ENCODE peak calls at places on chromosomes 3 and 15, in nine cellular contexts. D is stomach; B is HepG2; M is heart right ventricle; N is body of pancreas; Y is AG04450; R is right lobe of liver; W is heart left ventricle; P is CD8-positive, alpha-beta memory T cell. H is an unnamed sample.
A peak's percentile ranks its signal among the peaks of the same experiment; 100 is the strongest.

GRCh38 chr3:186382217-186382885 is 20.3 kb upstream of the DGKG start:
- DNase-seq in D (no peak), B (no peak), M (no peak), N (no peak), Y (no peak), R (no peak), W (no peak), P (no peak), H (no peak)

GRCh38 chr3:62036726-62037125 is 336.6 kb downstream of the FEZF2 start:
- DNase-seq in D (no peak), B (no peak), M (no peak), N (no peak), Y (no peak), R (no peak), W (no peak), P (no peak), H (no peak)

GRCh38 chr3:29057326-29057725 is 223.5 kb upstream of the RBMS3 start:
- DNase-seq in D (no peak), B (no peak), M (no peak), N (no peak), Y (peak; percentile 39), R (no peak), W (no peak), P (no peak), H (no peak)

GRCh38 chr15:68699881-68700394 is 120.8 kb downstream of the ANP32A start:
- DNase-seq in D (no peak), B (no peak), M (peak; percentile 47), N (no peak), Y (no peak), R (no peak), W (peak; percentile 60), P (no peak), H (no peak)

GRCh38 chr3:10263549-10264363 is 15.5 kb downstream of the TATDN2 start:
- DNase-seq in D (no peak), B (no peak), M (no peak), N (peak; percentile 36), Y (no peak), R (no peak), W (no peak), P (peak; percentile 49), H (peak; percentile 76)

GRCh38 chr15:29461877-29462276 is 192.3 kb upstream of the NSMCE3 start:
- DNase-seq in D (no peak), B (no peak), M (no peak), N (no peak), Y (no peak), R (no peak), W (no peak), P (no peak), H (no peak)

GRCh38 chr3:71063768-71064287 is 519.7 kb downstream of the FOXP1 start:
- DNase-seq in D (no peak), B (peak; percentile 49), M (peak; percentile 30), N (peak; percentile 40), Y (no peak), R (peak; percentile 40), W (peak; percentile 43), P (no peak), H (no peak)

GRCh38 chr3:58536501-58537411 is at the start of gene ACOX2:
- DNase-seq in D (peak; percentile 48), B (no peak), M (peak; percentile 74), N (peak; percentile 73), Y (no peak), R (peak; percentile 73), W (peak; percentile 89), P (no peak), H (no peak)

GRCh38 chr3:183555541-183556081 is at the start of gene KLHL6:
- DNase-seq in D (peak; percentile 40), B (no peak), M (peak; percentile 25), N (peak; percentile 50), Y (no peak), R (peak; percentile 58), W (peak; percentile 54), P (peak; percentile 51), H (peak; percentile 76)

GRCh38 chr15:58931985-58932384 is 1.5 kb downstream of the SLTM start:
- DNase-seq in D (peak; percentile 46), B (peak; percentile 9), M (no peak), N (peak; percentile 60), Y (no peak), R (no peak), W (no peak), P (no peak), H (no peak)

GRCh38 chr3:154799801-154800200 is 280.3 kb upstream of the MME start:
- DNase-seq in D (no peak), B (no peak), M (no peak), N (no peak), Y (no peak), R (no peak), W (no peak), P (no peak), H (no peak)

GRCh38 chr15:32722126-32722525 is 4.3 kb downstream of the GREM1 start:
- DNase-seq in D (no peak), B (no peak), M (no peak), N (no peak), Y (no peak), R (no peak), W (no peak), P (no peak), H (no peak)

GRCh38 chr3:169146112-169146665 is 517.3 kb downstream of the MECOM start:
- DNase-seq in D (peak; percentile 73), B (no peak), M (peak; percentile 68), N (peak; percentile 68), Y (no peak), R (peak; percentile 48), W (peak; percentile 55), P (no peak), H (no peak)
- H3K27me3 ChIP-seq in D (no peaks in the 10 kb centered on the region), B (peaks cover 33% of the 10 kb centered on the region), M (peaks cover 86% of the 10 kb centered on the region), N (peaks cover 2% of the 10 kb centered on the region), Y (no peaks in the 10 kb centered on the region), R (peaks cover 10% of the 10 kb centered on the region), W (no peaks in the 10 kb centered on the region), P (peaks cover 22% of the 10 kb centered on the region), H (peaks cover 30% of the 10 kb centered on the region)

DNA sequence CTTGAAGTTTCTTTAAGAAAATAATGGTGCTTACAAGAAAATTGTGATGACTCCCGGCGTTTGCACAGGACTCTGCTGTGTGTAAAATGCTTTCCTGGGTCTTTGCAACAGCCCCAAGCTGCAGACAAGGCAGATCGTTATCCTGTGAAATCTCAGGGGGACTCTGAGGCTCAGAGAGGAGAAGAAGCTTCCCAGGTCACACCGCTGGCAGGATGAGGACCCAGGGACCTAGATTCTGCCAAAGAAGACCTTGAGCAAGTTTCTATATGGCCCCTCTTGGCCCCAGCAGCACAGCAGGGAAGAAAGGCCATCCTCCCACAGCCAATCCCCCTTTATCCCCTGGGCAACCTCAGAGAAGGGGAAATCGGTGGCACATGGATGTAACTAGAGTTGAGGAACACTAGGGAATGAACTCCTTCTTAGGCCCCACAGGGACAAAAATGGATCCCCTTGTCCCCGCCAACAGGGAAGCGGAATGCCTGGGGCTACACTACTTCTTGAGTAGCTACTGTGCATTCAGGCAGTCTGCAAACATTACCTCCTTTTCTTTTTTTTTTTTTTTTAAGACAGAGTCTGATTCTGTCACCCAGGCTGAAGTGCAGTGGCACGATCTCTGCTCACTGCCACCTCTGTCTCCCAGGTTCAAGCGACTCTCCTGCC is 72.8 kb downstream of the CPN2 start:
- DNase-seq in D (no peak), B (no peak), M (no peak), N (no peak), Y (no peak), R (no peak), W (peak; percentile 26), P (no peak), H (no peak)
- H3K27ac ChIP-seq in D (peak overlapping the region; percentile 16), B (no peak overlapping the region), M (no peak overlapping the region), N (no peak overlapping the region), Y (no peak overlapping the region), R (peak overlapping the region; percentile 32), W (peak overlapping the region; percentile 8), P (no peak overlapping the region), H (no peak overlapping the region)

GRCh38 chr15:37099321-37100108 is 834 bp downstream of the MEIS2 start:
- DNase-seq in D (no peak), B (peak; percentile 66), M (no peak), N (no peak), Y (no peak), R (peak; percentile 37), W (peak; percentile 56), P (no peak), H (no peak)

GRCh38 chr15:37095993-37096877 is 4.1 kb downstream of the MEIS2 start:
- DNase-seq in D (no peak), B (no peak), M (no peak), N (no peak), Y (no peak), R (no peak), W (peak; percentile 50), P (no peak), H (no peak)

GRCh38 chr15:37096878-37097568 is 3.3 kb downstream of the MEIS2 start:
- DNase-seq in D (no peak), B (no peak), M (no peak), N (no peak), Y (no peak), R (no peak), W (peak; percentile 31), P (no peak), H (no peak)

GRCh38 chr15:37100109-37100873 is at the start of gene MEIS2:
- DNase-seq in D (peak; percentile 87), B (peak; percentile 83), M (peak; percentile 92), N (peak; percentile 93), Y (peak; percentile 90), R (peak; percentile 93), W (peak; percentile 95), P (no peak), H (no peak)

DNA sequence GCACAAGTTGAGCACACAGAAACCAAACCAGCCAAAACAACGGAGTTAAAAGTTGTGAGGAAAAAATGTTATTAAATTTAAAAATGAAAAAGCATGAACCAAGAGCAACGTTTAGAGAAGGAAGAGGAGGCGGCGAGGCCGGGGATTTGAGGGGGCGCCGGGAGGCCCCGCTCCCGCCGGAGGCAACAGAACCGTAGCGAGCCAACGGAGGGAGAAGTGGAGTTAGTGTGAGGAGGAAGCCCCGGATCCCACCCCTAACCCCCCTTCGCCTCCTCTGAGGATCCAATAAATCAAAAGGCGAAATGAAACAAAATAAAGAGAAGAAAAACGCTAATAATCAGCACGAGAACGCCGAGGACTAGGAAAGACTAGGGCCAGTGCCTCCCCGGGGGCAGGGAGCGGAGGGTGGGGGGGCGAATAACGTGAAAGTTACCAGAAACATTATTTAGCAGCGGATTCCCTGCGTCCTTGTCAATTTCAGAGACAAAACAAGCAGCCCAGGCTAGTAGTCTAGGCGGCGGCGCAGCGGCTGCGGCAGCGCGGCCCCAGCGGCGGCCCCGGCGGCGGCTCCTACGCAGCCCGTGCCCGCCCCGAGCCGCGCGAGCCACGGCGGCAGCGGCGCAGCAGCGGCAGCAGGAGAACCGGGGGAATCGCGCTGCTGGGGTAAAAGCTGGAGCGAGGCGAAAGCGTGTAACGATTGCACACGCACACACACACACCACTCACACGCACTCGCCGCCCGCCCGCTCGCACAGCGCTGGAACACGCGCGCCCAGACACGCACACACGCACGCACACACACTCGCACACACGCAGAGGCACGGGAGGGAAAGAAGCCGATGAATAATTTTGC is 1.7 kb downstream of the MEIS2 start:
- DNase-seq in D (no peak), B (no peak), M (peak; percentile 48), N (no peak), Y (no peak), R (peak; percentile 49), W (peak; percentile 55), P (no peak), H (no peak)
- H3K27me3 ChIP-seq in D (no peaks in the 10 kb centered on the region), B (no peaks in the 10 kb centered on the region), M (peaks cover 99% of the 10 kb centered on the region), N (no peaks in the 10 kb centered on the region), Y (no peaks in the 10 kb centered on the region), R (no peaks in the 10 kb centered on the region), W (no peaks in the 10 kb centered on the region), P (peaks cover 28% of the 10 kb centered on the region), H (peaks cover 20% of the 10 kb centered on the region)

DNA sequence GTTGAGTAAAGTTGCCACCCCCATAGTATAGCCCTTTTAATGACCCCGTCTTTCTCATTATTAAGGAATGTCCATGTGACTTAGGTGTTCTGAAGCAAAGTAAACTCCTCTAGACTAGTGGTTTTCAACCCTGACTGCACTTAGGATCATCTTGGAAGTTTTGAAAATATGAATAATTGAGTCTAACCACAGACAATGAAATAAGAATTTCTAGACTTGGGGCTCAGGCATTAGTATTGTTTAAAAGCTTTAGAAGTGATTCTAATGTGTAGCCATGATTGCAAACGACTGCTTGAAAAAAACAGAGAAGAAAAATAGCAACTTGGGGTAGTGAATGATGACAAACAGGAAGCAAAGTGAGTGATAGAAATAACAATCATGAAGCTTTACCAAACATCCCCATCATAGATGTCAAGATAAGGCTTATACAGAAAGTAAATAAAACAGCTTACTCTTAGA is 35.0 kb downstream of the ALCAM start:
- DNase-seq in D (no peak), B (no peak), M (no peak), N (no peak), Y (no peak), R (no peak), W (no peak), P (no peak), H (no peak)
- H3K27ac ChIP-seq in D (no peak overlapping the region), B (no peak overlapping the region), M (no peak overlapping the region), N (no peak overlapping the region), Y (no peak overlapping the region), R (no peak overlapping the region), W (no peak overlapping the region), P (no peak overlapping the region), H (no peak overlapping the region)